ENCODE peak calls at places on chromosome 21, in four cellular contexts. Z is left colon; C is stimulated activated CD4-positive, alpha-beta T cell treated with anti-CD3 and anti-CD28 coated beads, Interleukin-15, amount 100 ng/mL, for 1 hour; G is HTR-8/SVneo. R is an unnamed sample.

GRCh38 chr21:42807938-42808613 is 71.3 kb downstream of the WDR4 start:
- DNase-seq in G (no peak), Z (no peak), C (no peak), R (no peak)

GRCh38 chr21:29682800-29683199 is 257.0 kb downstream of the GRIK1 start:
- DNase-seq in G (no peak), Z (no peak), C (no peak), R (no peak)

GRCh38 chr21:34892196-34892595 is 156.9 kb downstream of the RUNX1 start:
- DNase-seq in C (no peak), G (no peak), Z (no peak), R (no peak)

GRCh38 chr21:45578811-45579381 is 36.7 kb upstream of the SLC19A1 start:
- DNase-seq in C (no peak), Z (no peak), G (no peak), R (no peak)

GRCh38 chr21:36654341-36654740 is 44.6 kb upstream of the SIM2 start:
- DNase-seq in G (no peak), Z (no peak), C (no peak), R (no peak)

GRCh38 chr21:26686278-26686677 is 113.2 kb upstream of the CYYR1 start:
- DNase-seq in C (no peak), G (peak; percentile 26), Z (no peak), R (no peak)

GRCh38 chr21:38310619-38311018 is 53.8 kb downstream of the KCNJ15 start:
- DNase-seq in G (no peak), C (no peak), Z (no peak), R (no peak)

GRCh38 chr21:45979141-45979631 is 2.4 kb upstream of the COL6A1 start:
- DNase-seq in Z (no peak), C (no peak), G (no peak), R (no peak)

GRCh38 chr21:26715878-26716506 is 129.2 kb downstream of the ADAMTS1 start:
- DNase-seq in G (peak; percentile 65), C (no peak), Z (no peak), R (no peak)

GRCh38 chr21:46156678-46157077 is 1.3 kb upstream of the FTCD start:
- DNase-seq in Z (no peak), C (no peak), G (no peak), R (no peak)

GRCh38 chr21:45806042-45806441 is 162.5 kb downstream of the PCBP3 start:
- DNase-seq in C (no peak), G (no peak), Z (no peak), R (no peak)

GRCh38 chr21:37700641-37701202 is 215.5 kb downstream of the KCNJ6 start:
- DNase-seq in G (peak; percentile 76), C (no peak), Z (no peak), R (no peak)

GRCh38 chr21:38646213-38646837 is 148.0 kb upstream of the ERG start:
- DNase-seq in C (no peak), Z (no peak), G (no peak), R (no peak)

GRCh38 chr21:45297869-45298268 is 10.2 kb upstream of the POFUT2 start:
- DNase-seq in C (no peak), G (no peak), Z (no peak), R (no peak)

GRCh38 chr21:36166705-36167104 is 10.1 kb downstream of the DOP1B start:
- DNase-seq in G (peak; percentile 51), C (no peak), Z (peak; percentile 61), R (no peak)

GRCh38 chr21:37383784-37384311 is 17.3 kb downstream of the DYRK1A start:
- DNase-seq in G (no peak), C (no peak), Z (no peak), R (no peak)

GRCh38 chr21:23307065-23307464 is 2300.2 kb downstream of the MRPL39 start:
- DNase-seq in G (no peak), Z (no peak), C (no peak), R (no peak)

GRCh38 chr21:41883582-41883981 is 4.4 kb upstream of the PRDM15 start:
- DNase-seq in Z (no peak), C (no peak), G (no peak), R (no peak)

GRCh38 chr21:29124645-29125044 is 5.8 kb upstream of the MAP3K7CL start:
- DNase-seq in Z (no peak), G (no peak), C (no peak), R (no peak)

GRCh38 chr21:37074546-37074945 is 1.5 kb downstream of the TTC3 start:
- DNase-seq in Z (no peak), G (no peak), C (no peak), R (no peak)

GRCh38 chr21:41726058-41726558 is 40.7 kb downstream of the RIPK4 start:
- DNase-seq in G (no peak), C (no peak), Z (no peak), R (no peak)